ENCODE peak calls at places on chromosomes 2 and 18, in six cellular contexts. One of them, this sample, is unnamed.
A peak's percentile ranks its signal among the peaks of the same experiment; 100 is the strongest.

GRCh38 chr2:96100893-96101304 is 15.5 kb downstream of the ADRA2B start:
- DNase-seq in lower lobe of right lung: no peak
- DNase-seq in astrocyte of the cerebellum: no peak
- DNase-seq in left lung: no peak
- DNase-seq in dorsolateral prefrontal cortex: peak; percentile 17
- DNase-seq in psoas muscle: no peak
- DNase-seq in this sample: no peak

GRCh38 chr2:190530211-190530639 is 4.3 kb downstream of the NEMP2 start:
- DNase-seq in lower lobe of right lung: no peak
- DNase-seq in astrocyte of the cerebellum: no peak
- DNase-seq in left lung: no peak
- DNase-seq in dorsolateral prefrontal cortex: no peak
- DNase-seq in psoas muscle: no peak
- DNase-seq in this sample: no peak

GRCh38 chr18:11696451-11696850 is 7.4 kb downstream of the GNAL start:
- DNase-seq in lower lobe of right lung: no peak
- DNase-seq in astrocyte of the cerebellum: no peak
- DNase-seq in left lung: no peak
- DNase-seq in dorsolateral prefrontal cortex: no peak
- DNase-seq in psoas muscle: no peak
- DNase-seq in this sample: no peak

GRCh38 chr18:25239636-25240468 is 112.1 kb downstream of the ZNF521 start:
- DNase-seq in lower lobe of right lung: no peak
- DNase-seq in astrocyte of the cerebellum: no peak
- DNase-seq in left lung: no peak
- DNase-seq in dorsolateral prefrontal cortex: no peak
- DNase-seq in psoas muscle: no peak
- DNase-seq in this sample: no peak

GRCh38 chr2:20614201-20615045 is 36.5 kb downstream of the HS1BP3 start:
- DNase-seq in lower lobe of right lung: peak; percentile 58
- DNase-seq in astrocyte of the cerebellum: peak; percentile 83
- DNase-seq in left lung: peak; percentile 55
- DNase-seq in dorsolateral prefrontal cortex: peak; percentile 47
- DNase-seq in psoas muscle: peak; percentile 85
- DNase-seq in this sample: no peak

GRCh38 chr18:55328301-55328700 is 259.7 kb downstream of the TCF4 start:
- DNase-seq in lower lobe of right lung: no peak
- DNase-seq in astrocyte of the cerebellum: no peak
- DNase-seq in left lung: no peak
- DNase-seq in dorsolateral prefrontal cortex: no peak
- DNase-seq in psoas muscle: no peak
- DNase-seq in this sample: no peak

GRCh38 chr18:35730738-35731370 is 149.3 kb downstream of the GALNT1 start:
- DNase-seq in lower lobe of right lung: no peak
- DNase-seq in astrocyte of the cerebellum: no peak
- DNase-seq in left lung: no peak
- DNase-seq in dorsolateral prefrontal cortex: no peak
- DNase-seq in psoas muscle: no peak
- DNase-seq in this sample: no peak

GRCh38 chr2:655626-656025 is 21.6 kb downstream of the TMEM18 start:
- DNase-seq in lower lobe of right lung: no peak
- DNase-seq in astrocyte of the cerebellum: no peak
- DNase-seq in left lung: peak; percentile 39
- DNase-seq in dorsolateral prefrontal cortex: no peak
- DNase-seq in psoas muscle: no peak
- DNase-seq in this sample: no peak

GRCh38 chr2:121234144-121234543 is 50.9 kb downstream of the TFCP2L1 start:
- DNase-seq in lower lobe of right lung: peak; percentile 16
- DNase-seq in astrocyte of the cerebellum: no peak
- DNase-seq in left lung: no peak
- DNase-seq in dorsolateral prefrontal cortex: no peak
- DNase-seq in psoas muscle: peak; percentile 3
- DNase-seq in this sample: no peak

GRCh38 chr18:37565138-37565984 is at the start of gene CELF4:
- DNase-seq in lower lobe of right lung: no peak
- DNase-seq in astrocyte of the cerebellum: no peak
- DNase-seq in left lung: peak; percentile 81
- DNase-seq in dorsolateral prefrontal cortex: no peak
- DNase-seq in psoas muscle: no peak
- DNase-seq in this sample: no peak
- TF ChIP-seq CTCF in lower lobe of right lung: no peak
- TF ChIP-seq CTCF in astrocyte of the cerebellum: no peak
- TF ChIP-seq CTCF in left lung: no peak
- TF ChIP-seq CTCF in dorsolateral prefrontal cortex: no peak
- TF ChIP-seq CTCF in psoas muscle: no peak
- TF ChIP-seq CTCF in this sample: no peak

GRCh38 chr2:53450885-53451284 is 316.7 kb upstream of the CHAC2 start:
- DNase-seq in lower lobe of right lung: peak; percentile 35
- DNase-seq in astrocyte of the cerebellum: no peak
- DNase-seq in left lung: no peak
- DNase-seq in dorsolateral prefrontal cortex: no peak
- DNase-seq in psoas muscle: no peak
- DNase-seq in this sample: no peak

GRCh38 chr2:53448591-53448990 is 319.0 kb upstream of the CHAC2 start:
- DNase-seq in lower lobe of right lung: no peak
- DNase-seq in astrocyte of the cerebellum: no peak
- DNase-seq in left lung: no peak
- DNase-seq in dorsolateral prefrontal cortex: no peak
- DNase-seq in psoas muscle: no peak
- DNase-seq in this sample: no peak

GRCh38 chr2:53452957-53453748 is 314.5 kb upstream of the CHAC2 start:
- DNase-seq in lower lobe of right lung: no peak
- DNase-seq in astrocyte of the cerebellum: no peak
- DNase-seq in left lung: no peak
- DNase-seq in dorsolateral prefrontal cortex: no peak
- DNase-seq in psoas muscle: no peak
- DNase-seq in this sample: no peak

GRCh38 chr2:53455094-53455493 is 312.5 kb upstream of the CHAC2 start:
- DNase-seq in lower lobe of right lung: peak; percentile 46
- DNase-seq in astrocyte of the cerebellum: no peak
- DNase-seq in left lung: no peak
- DNase-seq in dorsolateral prefrontal cortex: no peak
- DNase-seq in psoas muscle: no peak
- DNase-seq in this sample: no peak

GRCh38 chr2:53452400-53452799 is 315.2 kb upstream of the CHAC2 start:
- DNase-seq in lower lobe of right lung: no peak
- DNase-seq in astrocyte of the cerebellum: no peak
- DNase-seq in left lung: no peak
- DNase-seq in dorsolateral prefrontal cortex: no peak
- DNase-seq in psoas muscle: no peak
- DNase-seq in this sample: no peak
- TF ChIP-seq CTCF in lower lobe of right lung: no peak
- TF ChIP-seq CTCF in astrocyte of the cerebellum: no peak
- TF ChIP-seq CTCF in left lung: no peak
- TF ChIP-seq CTCF in dorsolateral prefrontal cortex: no peak
- TF ChIP-seq CTCF in psoas muscle: no peak
- TF ChIP-seq CTCF in this sample: no peak

DNA sequence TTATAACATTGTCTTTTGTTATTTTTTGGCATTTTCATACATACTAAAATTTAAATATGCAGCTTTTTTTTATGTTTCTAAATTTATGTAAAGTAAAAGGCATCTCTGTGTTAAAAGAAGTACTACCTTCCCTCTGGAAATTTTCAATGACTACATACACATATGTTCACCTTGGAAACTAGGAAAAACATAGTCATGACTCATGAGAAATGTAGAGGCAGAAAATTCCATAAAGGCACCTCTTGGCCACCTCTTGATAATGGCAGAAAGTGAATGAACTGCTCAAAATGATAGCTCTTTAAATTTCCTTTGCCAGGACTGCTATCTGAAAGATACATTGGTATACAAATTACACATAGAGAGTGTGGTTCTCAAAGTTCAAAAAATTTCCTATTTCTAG is 889.1 kb upstream of the ZEB2 start:
- DNase-seq in lower lobe of right lung: no peak
- DNase-seq in astrocyte of the cerebellum: no peak
- DNase-seq in left lung: no peak
- DNase-seq in dorsolateral prefrontal cortex: no peak
- DNase-seq in psoas muscle: no peak
- DNase-seq in this sample: no peak
- TF ChIP-seq CTCF in lower lobe of right lung: no peak
- TF ChIP-seq CTCF in astrocyte of the cerebellum: no peak
- TF ChIP-seq CTCF in left lung: no peak
- TF ChIP-seq CTCF in dorsolateral prefrontal cortex: no peak
- TF ChIP-seq CTCF in psoas muscle: no peak
- TF ChIP-seq CTCF in this sample: no peak

DNA sequence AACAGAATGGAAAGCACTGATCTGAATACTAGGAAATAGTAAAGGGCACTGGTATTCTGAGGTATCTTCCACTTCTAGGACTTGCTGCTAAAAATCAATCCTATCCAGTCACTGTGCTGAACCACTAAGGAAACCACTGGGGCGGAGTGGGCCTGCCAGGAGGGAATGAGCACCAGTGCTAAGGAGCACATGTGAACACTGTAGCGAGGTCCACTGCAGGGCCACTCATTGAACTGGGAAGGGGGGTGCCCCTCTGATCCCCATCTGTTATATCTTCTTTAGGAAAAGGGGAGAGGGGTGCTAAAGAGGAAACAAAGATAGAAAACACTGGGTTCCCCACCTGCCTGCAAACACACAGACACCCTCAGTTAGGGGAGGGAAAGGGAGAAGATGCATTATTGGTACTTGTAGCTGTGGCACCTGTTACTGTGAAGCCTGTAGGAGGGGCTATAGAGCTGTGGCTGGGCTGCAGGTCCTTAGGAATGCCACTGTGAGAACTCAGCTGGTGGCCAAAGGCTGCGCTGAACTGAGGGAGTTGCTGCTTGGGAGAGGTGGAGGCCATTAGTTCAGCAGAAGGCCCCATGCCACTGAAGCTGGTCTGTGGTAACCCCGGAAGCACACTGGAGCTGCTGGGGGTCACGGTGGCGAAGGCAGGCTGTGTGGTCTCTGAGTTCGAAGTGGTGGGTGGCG is 81.8 kb downstream of the INO80D start:
- DNase-seq in lower lobe of right lung: no peak
- DNase-seq in astrocyte of the cerebellum: no peak
- DNase-seq in left lung: no peak
- DNase-seq in dorsolateral prefrontal cortex: no peak
- DNase-seq in psoas muscle: no peak
- DNase-seq in this sample: no peak
- TF ChIP-seq CTCF in lower lobe of right lung: no peak
- TF ChIP-seq CTCF in astrocyte of the cerebellum: peak; percentile 19
- TF ChIP-seq CTCF in left lung: no peak
- TF ChIP-seq CTCF in dorsolateral prefrontal cortex: no peak
- TF ChIP-seq CTCF in psoas muscle: no peak
- TF ChIP-seq CTCF in this sample: peak; percentile 59

GRCh38 chr2:235493402-235493774 is 455 bp upstream of the AGAP1 start:
- DNase-seq in lower lobe of right lung: peak; percentile 64
- DNase-seq in astrocyte of the cerebellum: no peak
- DNase-seq in left lung: no peak
- DNase-seq in dorsolateral prefrontal cortex: no peak
- DNase-seq in psoas muscle: no peak
- DNase-seq in this sample: no peak

GRCh38 chr2:235493775-235494715 is at the start of gene AGAP1:
- DNase-seq in lower lobe of right lung: peak; percentile 88
- DNase-seq in astrocyte of the cerebellum: peak; percentile 61
- DNase-seq in left lung: peak; percentile 90
- DNase-seq in dorsolateral prefrontal cortex: peak; percentile 91
- DNase-seq in psoas muscle: peak; percentile 95
- DNase-seq in this sample: no peak

GRCh38 chr2:235496239-235496621 is 2.4 kb downstream of the AGAP1 start:
- DNase-seq in lower lobe of right lung: no peak
- DNase-seq in astrocyte of the cerebellum: no peak
- DNase-seq in left lung: no peak
- DNase-seq in dorsolateral prefrontal cortex: no peak
- DNase-seq in psoas muscle: no peak
- DNase-seq in this sample: no peak

GRCh38 chr2:235495373-235496238 is 1.8 kb downstream of the AGAP1 start:
- DNase-seq in lower lobe of right lung: no peak
- DNase-seq in astrocyte of the cerebellum: no peak
- DNase-seq in left lung: no peak
- DNase-seq in dorsolateral prefrontal cortex: no peak
- DNase-seq in psoas muscle: no peak
- DNase-seq in this sample: no peak

GRCh38 chr2:235494716-235495372 is 1.0 kb downstream of the AGAP1 start:
- DNase-seq in lower lobe of right lung: peak; percentile 64
- DNase-seq in astrocyte of the cerebellum: no peak
- DNase-seq in left lung: peak; percentile 85
- DNase-seq in dorsolateral prefrontal cortex: peak; percentile 53
- DNase-seq in psoas muscle: peak; percentile 73
- DNase-seq in this sample: no peak
- TF ChIP-seq CTCF in lower lobe of right lung: peak; percentile 12
- TF ChIP-seq CTCF in astrocyte of the cerebellum: no peak
- TF ChIP-seq CTCF in left lung: no peak
- TF ChIP-seq CTCF in dorsolateral prefrontal cortex: no peak
- TF ChIP-seq CTCF in psoas muscle: no peak
- TF ChIP-seq CTCF in this sample: no peak

GRCh38 chr18:58960946-58961722 is 96.5 kb downstream of the ZNF532 start:
- DNase-seq in lower lobe of right lung: no peak
- DNase-seq in astrocyte of the cerebellum: no peak
- DNase-seq in left lung: no peak
- DNase-seq in dorsolateral prefrontal cortex: no peak
- DNase-seq in psoas muscle: peak; percentile 66
- DNase-seq in this sample: no peak

GRCh38 chr18:58965930-58966662 is 101.4 kb downstream of the ZNF532 start:
- DNase-seq in lower lobe of right lung: no peak
- DNase-seq in astrocyte of the cerebellum: no peak
- DNase-seq in left lung: no peak
- DNase-seq in dorsolateral prefrontal cortex: no peak
- DNase-seq in psoas muscle: no peak
- DNase-seq in this sample: no peak

GRCh38 chr18:58965291-58965929 is 100.7 kb downstream of the ZNF532 start:
- DNase-seq in lower lobe of right lung: no peak
- DNase-seq in astrocyte of the cerebellum: no peak
- DNase-seq in left lung: no peak
- DNase-seq in dorsolateral prefrontal cortex: no peak
- DNase-seq in psoas muscle: no peak
- DNase-seq in this sample: no peak

GRCh38 chr18:58966704-58967103 is 102.0 kb downstream of the ZNF532 start:
- DNase-seq in lower lobe of right lung: no peak
- DNase-seq in astrocyte of the cerebellum: no peak
- DNase-seq in left lung: no peak
- DNase-seq in dorsolateral prefrontal cortex: no peak
- DNase-seq in psoas muscle: no peak
- DNase-seq in this sample: no peak

DNA sequence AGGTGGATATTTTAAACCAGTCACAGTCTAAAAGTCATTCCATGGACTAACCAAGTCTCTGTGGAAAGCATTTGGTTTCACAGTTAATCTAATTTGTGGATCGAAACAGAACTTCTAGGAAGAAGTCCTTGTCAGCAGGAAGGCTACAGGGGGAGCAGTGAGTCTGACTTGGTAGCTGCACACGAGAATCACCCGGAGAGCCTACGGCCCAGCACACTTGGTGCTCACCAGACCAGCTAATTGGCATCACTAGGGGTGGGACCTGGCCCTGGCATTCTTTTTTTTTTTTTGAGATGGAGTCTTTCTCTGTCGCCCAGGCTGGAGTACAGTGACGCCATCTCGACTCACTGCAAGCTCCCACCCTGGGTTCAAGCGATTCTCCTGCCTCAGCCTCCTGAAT is 97.7 kb downstream of the ZNF532 start:
- DNase-seq in lower lobe of right lung: no peak
- DNase-seq in astrocyte of the cerebellum: no peak
- DNase-seq in left lung: no peak
- DNase-seq in dorsolateral prefrontal cortex: no peak
- DNase-seq in psoas muscle: no peak
- DNase-seq in this sample: no peak
- TF ChIP-seq CTCF in lower lobe of right lung: no peak
- TF ChIP-seq CTCF in astrocyte of the cerebellum: no peak
- TF ChIP-seq CTCF in left lung: no peak
- TF ChIP-seq CTCF in dorsolateral prefrontal cortex: no peak
- TF ChIP-seq CTCF in psoas muscle: no peak
- TF ChIP-seq CTCF in this sample: no peak